ENCODE peak calls at places on chromosomes 7 and 10, in eight cellular contexts. T is sigmoid colon, P is A549, S is ovary, N is upper lobe of left lung, Q is stomach, H is H1, I is SK-N-SH. G is an unnamed sample.
A peak's percentile ranks its signal among the peaks of the same experiment; 100 is the strongest.

GRCh38 chr10:77636967-77637473 is 588 bp downstream of the KCNMA1 start:
- DNase-seq in T (peak; percentile 68), P (no peak), S (no peak), N (no peak), Q (no peak), H (no peak), I (peak; percentile 76), G (no peak)

GRCh38 chr10:49488056-49488455 is 50.9 kb downstream of the ERCC6 start:
- DNase-seq in T (no peak), P (no peak), S (no peak), N (no peak), Q (no peak), H (no peak), I (peak; percentile 70), G (no peak)

GRCh38 chr10:84084342-84084741 is 55.0 kb upstream of the GHITM start:
- DNase-seq in T (no peak), P (no peak), S (no peak), N (no peak), Q (no peak), H (no peak), I (no peak), G (no peak)

GRCh38 chr7:99791021-99791420 is 7.0 kb upstream of the CYP3A4 start:
- DNase-seq in T (no peak), P (no peak), S (no peak), N (no peak), Q (no peak), H (no peak), I (no peak), G (no peak)

GRCh38 chr10:92074126-92074887 is 150.7 kb downstream of the BTAF1 start:
- DNase-seq in T (no peak), P (no peak), S (no peak), N (no peak), Q (no peak), H (no peak), I (no peak), G (no peak)

GRCh38 chr7:55255501-55256445 is 109.4 kb upstream of the LANCL2 start:
- DNase-seq in T (peak; percentile 92), P (peak; percentile 85), S (peak; percentile 86), N (peak; percentile 83), Q (peak; percentile 90), H (peak; percentile 46), I (peak; percentile 93), G (peak; percentile 90)

GRCh38 chr7:100736671-100737070 is 3.3 kb downstream of the ZAN start:
- DNase-seq in T (no peak), P (no peak), S (no peak), N (no peak), Q (no peak), H (no peak), I (no peak), G (no peak)

GRCh38 chr10:103193820-103194529 is 903 bp upstream of the NT5C2 start:
- DNase-seq in T (no peak), P (no peak), S (peak; percentile 29), N (no peak), Q (peak; percentile 35), H (no peak), I (peak; percentile 16), G (peak; percentile 48)

GRCh38 chr7:6482307-6482706 is 34.6 kb upstream of the DAGLB start:
- DNase-seq in T (no peak), P (no peak), S (no peak), N (no peak), Q (no peak), H (no peak), I (no peak), G (no peak)

GRCh38 chr7:33757050-33757449 is 148.3 kb upstream of the BMPER start:
- DNase-seq in T (no peak), P (no peak), S (no peak), N (no peak), Q (no peak), H (no peak), I (no peak), G (no peak)

GRCh38 chr10:92886334-92886961 is 38.1 kb downstream of the EXOC6 start:
- DNase-seq in T (no peak), P (peak; percentile 48), S (no peak), N (no peak), Q (no peak), H (no peak), I (no peak), G (no peak)

GRCh38 chr10:28130267-28130666 is 131.4 kb upstream of the ODAD2 start:
- DNase-seq in T (no peak), P (no peak), S (no peak), N (no peak), Q (no peak), H (no peak), I (no peak), G (no peak)

GRCh38 chr10:52048051-52048450 is 266.0 kb upstream of the DKK1 start:
- DNase-seq in T (no peak), P (no peak), S (no peak), N (no peak), Q (no peak), H (no peak), I (no peak), G (no peak)

GRCh38 chr7:33459340-33459751 is 330.0 kb downstream of the BBS9 start:
- DNase-seq in T (no peak), P (peak; percentile 65), S (no peak), N (no peak), Q (no peak), H (peak; percentile 5), I (peak; percentile 27), G (no peak)

GRCh38 chr10:6062101-6062771 is at the start of gene IL2RA:
- DNase-seq in T (peak; percentile 60), P (no peak), S (peak; percentile 8), N (no peak), Q (peak; percentile 25), H (no peak), I (no peak), G (peak; percentile 62)

GRCh38 chr7:2607122-2607912 is 24.5 kb upstream of the TTYH3 start:
- DNase-seq in T (peak; percentile 82), P (no peak), S (peak; percentile 54), N (peak; percentile 58), Q (no peak), H (no peak), I (peak; percentile 48), G (no peak)

GRCh38 chr7:46932266-46932655 is 649.6 kb downstream of the TNS3 start:
- DNase-seq in T (no peak), P (no peak), S (no peak), N (no peak), Q (no peak), H (no peak), I (no peak), G (no peak)

GRCh38 chr7:46932656-46933424 is 649.1 kb downstream of the TNS3 start:
- DNase-seq in T (peak; percentile 80), P (peak; percentile 11), S (peak; percentile 65), N (peak; percentile 24), Q (no peak), H (no peak), I (peak; percentile 81), G (peak; percentile 67)

GRCh38 chr7:46934198-46934825 is 647.6 kb downstream of the TNS3 start:
- DNase-seq in T (no peak), P (no peak), S (no peak), N (no peak), Q (no peak), H (no peak), I (no peak), G (no peak)

GRCh38 chr7:46930336-46930735 is 651.6 kb downstream of the TNS3 start:
- DNase-seq in T (no peak), P (peak; percentile 73), S (peak; percentile 55), N (no peak), Q (no peak), H (no peak), I (no peak), G (no peak)

GRCh38 chr7:46933596-46933995 is 648.3 kb downstream of the TNS3 start:
- DNase-seq in T (no peak), P (no peak), S (no peak), N (no peak), Q (no peak), H (no peak), I (no peak), G (no peak)
- H3K4me1 ChIP-seq in T (no peaks in the 10 kb centered on the region), P (peaks cover 39% of the 10 kb centered on the region), S (peaks cover 4% of the 10 kb centered on the region), N (peaks cover 13% of the 10 kb centered on the region), Q (no peaks in the 10 kb centered on the region), H (no peaks in the 10 kb centered on the region), I (peaks cover 19% of the 10 kb centered on the region), G (peaks cover 26% of the 10 kb centered on the region)

GRCh38 chr7:105246195-105247078 is 142.3 kb downstream of the SRPK2 start:
- DNase-seq in T (no peak), P (no peak), S (no peak), N (no peak), Q (no peak), H (no peak), I (peak; percentile 67), G (no peak)

GRCh38 chr7:105245398-105246099 is 143.2 kb downstream of the SRPK2 start:
- DNase-seq in T (no peak), P (no peak), S (peak; percentile 42), N (no peak), Q (no peak), H (no peak), I (peak; percentile 62), G (no peak)

GRCh38 chr7:105241198-105241597 is 147.5 kb downstream of the SRPK2 start:
- DNase-seq in T (no peak), P (no peak), S (no peak), N (no peak), Q (no peak), H (no peak), I (no peak), G (no peak)

GRCh38 chr7:105249216-105249615 is 139.5 kb downstream of the SRPK2 start:
- DNase-seq in T (no peak), P (no peak), S (no peak), N (no peak), Q (no peak), H (no peak), I (no peak), G (no peak)

GRCh38 chr7:105244594-105244993 is 144.1 kb downstream of the SRPK2 start:
- DNase-seq in T (no peak), P (no peak), S (no peak), N (no peak), Q (no peak), H (no peak), I (no peak), G (no peak)
- TF ChIP-seq EP300 in T (no peak), P (no peak), S (no peak), N (no peak), Q (no peak), H (no peak), I (no peak), G (no peak)

GRCh38 chr10:89082086-89082485 is 91.5 kb downstream of the FAS start:
- DNase-seq in T (no peak), P (no peak), S (no peak), N (no peak), Q (no peak), H (no peak), I (no peak), G (no peak)
- H3K4me1 ChIP-seq in T (no peaks in the 10 kb centered on the region), P (no peaks in the 10 kb centered on the region), S (no peaks in the 10 kb centered on the region), N (peaks cover 6% of the 10 kb centered on the region), Q (no peaks in the 10 kb centered on the region), H (peaks cover 6% of the 10 kb centered on the region), I (peaks cover 3% of the 10 kb centered on the region), G (peaks cover 19% of the 10 kb centered on the region)

DNA sequence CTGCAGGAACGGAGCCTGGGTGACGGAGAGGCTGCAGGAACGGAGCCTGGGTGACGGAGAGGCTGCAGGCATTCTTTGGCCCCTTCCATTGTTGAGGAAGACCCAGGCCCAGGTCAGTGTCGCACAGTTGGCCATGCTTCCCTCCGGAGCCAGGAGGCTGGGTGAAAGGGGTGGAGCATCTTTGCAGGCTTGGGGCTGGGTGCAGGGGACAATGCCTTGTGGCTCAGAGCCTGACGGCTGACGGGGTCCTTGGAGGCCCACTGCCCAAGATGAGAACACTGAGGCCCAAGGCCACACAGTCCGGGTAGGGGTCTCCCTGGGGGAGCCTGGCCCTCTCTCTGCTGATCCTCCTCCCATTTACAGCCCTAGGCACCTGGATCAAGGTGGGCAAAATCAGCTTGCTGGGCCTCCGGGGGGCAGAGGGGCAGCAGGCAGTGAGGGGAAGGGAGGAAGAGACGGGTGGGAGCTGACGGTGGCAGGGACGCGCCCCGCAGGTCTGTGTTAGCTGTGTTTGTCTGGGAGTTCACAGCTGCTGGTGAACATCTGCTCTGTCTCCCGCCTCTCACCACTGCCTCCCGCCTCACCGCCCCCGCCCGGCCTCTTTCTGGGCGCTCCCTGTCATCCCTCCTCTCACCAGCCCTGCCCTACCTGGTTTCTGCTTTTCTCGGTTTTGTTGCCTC is 30.6 kb upstream of the PCBD1 start:
- DNase-seq in T (no peak), P (no peak), S (no peak), N (no peak), Q (no peak), H (no peak), I (peak; percentile 85), G (no peak)
- TF ChIP-seq EP300 in T (no peak), P (no peak), S (no peak), N (no peak), Q (no peak), H (no peak), I (no peak), G (no peak)